ENCODE peak calls at places on chromosomes 4 and X, in seven cellular contexts. X is cardiac muscle cell; H is fibroblast of pulmonary artery; R is psoas muscle; M is WTC11; W is AG10803; Z is CD8-positive, alpha-beta T cell. O is an unnamed sample.

GRCh38 chr4:121189811-121190210 is 25.7 kb upstream of the TNIP3 start:
- DNase-seq in W (no peak), R (no peak), X (no peak), Z (peak), M (no peak), H (no peak), O (no peak)

GRCh38 chr4:113550510-113550909 is 211.0 kb downstream of the CAMK2D start:
- DNase-seq in X (no peak), Z (no peak), W (no peak), R (no peak), H (no peak), M (no peak), O (no peak)

GRCh38 chr4:153489856-153490558 is 23.8 kb downstream of the TMEM131L start:
- DNase-seq in Z (no peak), X (peak), H (peak), M (no peak), R (no peak), W (no peak), O (no peak)

GRCh38 chrX:17403231-17403691 is 28.3 kb downstream of the NHS start:
- DNase-seq in Z (no peak), H (no peak), R (no peak), M (no peak), W (no peak), X (no peak), O (no peak)

GRCh38 chr4:2363951-2364653 is 54.3 kb downstream of the ZFYVE28 start:
- DNase-seq in X (no peak), H (no peak), Z (no peak), R (no peak), M (no peak), W (no peak), O (no peak)

GRCh38 chr4:25694466-25694865 is 38.8 kb downstream of the SLC34A2 start:
- DNase-seq in W (no peak), R (no peak), H (peak), M (no peak), Z (no peak), X (peak), O (no peak)

GRCh38 chr4:47222276-47222675 is 190.9 kb downstream of the GABRB1 start:
- DNase-seq in X (peak), M (no peak), H (peak), Z (no peak), W (no peak), R (no peak), O (no peak)

GRCh38 chr4:1360423-1361283 is 13.6 kb downstream of the UVSSA start:
- DNase-seq in M (no peak), R (no peak), H (peak), W (peak), Z (no peak), X (peak), O (no peak)

GRCh38 chrX:39705299-39705698 is 392.5 kb downstream of the BCOR start:
- DNase-seq in H (peak), Z (no peak), R (peak), W (peak), X (peak), M (no peak), O (peak)

GRCh38 chrX:120468071-120468470 is 1.0 kb downstream of the LAMP2 start:
- DNase-seq in M (no peak), X (no peak), W (no peak), H (no peak), Z (no peak), R (no peak), O (no peak)

GRCh38 chr4:144171697-144172096 is 31.2 kb upstream of the GYPA start:
- DNase-seq in W (no peak), X (no peak), R (no peak), Z (no peak), H (no peak), M (no peak), O (no peak)

GRCh38 chr4:26162095-26162494 is 158.7 kb upstream of the RBPJ start:
- DNase-seq in M (no peak), X (no peak), R (no peak), W (no peak), H (no peak), Z (no peak), O (no peak)

GRCh38 chr4:41360214-41360910 is 103.6 kb downstream of the UCHL1 start:
- DNase-seq in M (peak), X (peak), H (peak), W (peak), Z (no peak), R (peak), O (no peak)

GRCh38 chr4:150126880-150127236 is 48.6 kb downstream of the DCLK2 start:
- DNase-seq in W (peak), R (no peak), H (peak), Z (no peak), M (no peak), X (peak), O (no peak)

DNA sequence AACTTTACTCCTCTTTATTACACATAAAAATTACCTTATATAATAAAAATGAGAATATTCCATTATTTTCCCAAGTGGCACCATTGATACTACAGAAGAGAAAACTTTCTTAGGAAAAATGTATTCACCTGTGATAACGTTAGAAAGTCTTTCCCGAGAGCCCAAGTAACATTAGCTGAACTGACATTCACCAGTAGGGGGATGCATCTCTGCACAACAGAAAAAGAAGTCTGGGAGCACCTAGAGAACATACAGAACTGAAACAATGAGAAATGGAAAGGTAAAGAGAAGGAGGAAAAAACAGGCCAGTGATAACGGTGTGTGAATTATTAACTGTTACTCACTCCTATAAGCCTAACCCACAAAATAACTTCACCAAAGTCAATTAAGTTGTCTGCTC is 423.3 kb downstream of the CENPC start:
- DNase-seq in M (no peak), H (peak), Z (no peak), W (no peak), X (peak), R (no peak), O (no peak)
- TF ChIP-seq CTCF in M (peak), H (peak), Z (no peak), W (no peak), X (peak), R (no peak), O (no peak)

GRCh38 chrX:48600226-48600625 is 2.9 kb downstream of the WDR13 start:
- DNase-seq in X (no peak), R (no peak), W (no peak), H (no peak), Z (no peak), M (no peak), O (no peak)

GRCh38 chrX:48599341-48599740 is 2.0 kb downstream of the WDR13 start:
- DNase-seq in Z (no peak), R (peak), W (no peak), X (no peak), M (no peak), H (no peak), O (no peak)

GRCh38 chrX:48598645-48599044 is 1.4 kb downstream of the WDR13 start:
- DNase-seq in X (no peak), Z (no peak), H (no peak), R (no peak), W (no peak), M (no peak), O (no peak)

GRCh38 chrX:48595929-48596328 is 1.4 kb upstream of the WDR13 start:
- DNase-seq in M (no peak), Z (no peak), W (no peak), H (no peak), X (no peak), R (no peak), O (no peak)

DNA sequence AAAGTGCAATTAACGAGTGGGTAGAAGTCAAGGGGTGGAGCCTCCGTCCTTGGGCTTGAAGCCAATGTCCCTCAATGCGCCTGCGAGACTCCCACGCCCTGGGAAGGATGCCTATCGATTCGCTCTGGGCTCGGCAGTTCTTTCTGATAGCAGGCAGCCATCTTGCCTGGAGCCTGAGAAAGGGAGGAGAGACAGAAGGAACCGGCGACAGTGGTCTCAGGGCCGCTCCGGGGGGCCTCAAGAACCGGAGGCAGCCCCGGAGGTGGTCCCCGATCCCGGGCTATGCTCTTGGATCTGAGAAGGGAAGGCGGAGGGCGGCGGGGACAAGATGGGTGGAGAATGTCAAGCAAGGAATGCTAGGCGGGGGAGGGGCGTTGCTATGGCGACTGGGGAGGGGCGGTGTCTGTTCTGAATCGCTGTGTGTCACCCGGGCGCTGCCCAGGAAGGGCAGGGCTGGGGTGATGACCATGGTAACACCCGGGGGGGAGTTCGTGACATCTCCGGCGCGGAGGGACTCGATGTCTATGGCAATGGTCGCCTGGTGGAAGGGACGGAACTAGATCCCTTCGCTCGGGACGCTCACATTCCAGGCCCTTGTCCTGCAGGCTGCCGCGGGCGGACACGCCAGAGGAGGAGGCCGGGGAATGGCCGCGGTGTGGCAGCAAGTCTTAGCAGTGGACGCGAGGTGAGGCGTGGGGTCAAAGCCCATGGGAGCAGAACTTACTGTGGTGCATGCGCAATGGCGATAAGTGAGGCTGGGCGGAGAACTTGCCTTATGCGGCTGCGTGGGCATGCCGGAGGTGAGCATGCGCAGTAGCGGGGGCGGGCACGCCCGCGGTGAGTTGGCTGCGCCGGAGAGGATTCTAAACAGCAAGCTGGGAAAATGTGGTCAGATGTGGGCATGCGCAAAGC is at the start of gene WDR13:
- DNase-seq in H (peak), W (peak), X (peak), M (peak), R (peak), Z (peak), O (peak)
- TF ChIP-seq CTCF in H (no peak), W (no peak), X (no peak), M (no peak), R (no peak), Z (no peak), O (no peak)

GRCh38 chrX:154542723-154543424 is 3.8 kb downstream of the G6PD start:
- DNase-seq in X (peak), Z (no peak), W (no peak), R (no peak), M (no peak), H (no peak), O (no peak)
- TF ChIP-seq CTCF in X (no peak), Z (no peak), W (no peak), R (no peak), M (no peak), H (no peak), O (no peak)

GRCh38 chr4:8938623-8939022 is 67.0 kb upstream of the HMX1 start:
- DNase-seq in H (no peak), M (no peak), X (no peak), Z (no peak), W (no peak), R (no peak), O (no peak)

GRCh38 chr4:8939160-8939855 is 67.7 kb upstream of the HMX1 start:
- DNase-seq in W (no peak), R (no peak), M (no peak), X (no peak), H (no peak), Z (no peak), O (no peak)

GRCh38 chr4:8938137-8938536 is 66.5 kb upstream of the HMX1 start:
- DNase-seq in X (no peak), W (no peak), R (no peak), H (no peak), Z (no peak), M (no peak), O (no peak)

GRCh38 chr4:8939887-8940742 is 68.5 kb upstream of the HMX1 start:
- DNase-seq in R (no peak), X (no peak), Z (no peak), H (no peak), W (no peak), M (no peak), O (no peak)

GRCh38 chr4:8940792-8941491 is 69.3 kb upstream of the HMX1 start:
- DNase-seq in R (no peak), H (no peak), Z (no peak), X (no peak), M (peak), W (no peak), O (no peak)
- TF ChIP-seq CTCF in R (no peak), H (no peak), Z (no peak), X (no peak), M (no peak), W (no peak), O (no peak)

DNA sequence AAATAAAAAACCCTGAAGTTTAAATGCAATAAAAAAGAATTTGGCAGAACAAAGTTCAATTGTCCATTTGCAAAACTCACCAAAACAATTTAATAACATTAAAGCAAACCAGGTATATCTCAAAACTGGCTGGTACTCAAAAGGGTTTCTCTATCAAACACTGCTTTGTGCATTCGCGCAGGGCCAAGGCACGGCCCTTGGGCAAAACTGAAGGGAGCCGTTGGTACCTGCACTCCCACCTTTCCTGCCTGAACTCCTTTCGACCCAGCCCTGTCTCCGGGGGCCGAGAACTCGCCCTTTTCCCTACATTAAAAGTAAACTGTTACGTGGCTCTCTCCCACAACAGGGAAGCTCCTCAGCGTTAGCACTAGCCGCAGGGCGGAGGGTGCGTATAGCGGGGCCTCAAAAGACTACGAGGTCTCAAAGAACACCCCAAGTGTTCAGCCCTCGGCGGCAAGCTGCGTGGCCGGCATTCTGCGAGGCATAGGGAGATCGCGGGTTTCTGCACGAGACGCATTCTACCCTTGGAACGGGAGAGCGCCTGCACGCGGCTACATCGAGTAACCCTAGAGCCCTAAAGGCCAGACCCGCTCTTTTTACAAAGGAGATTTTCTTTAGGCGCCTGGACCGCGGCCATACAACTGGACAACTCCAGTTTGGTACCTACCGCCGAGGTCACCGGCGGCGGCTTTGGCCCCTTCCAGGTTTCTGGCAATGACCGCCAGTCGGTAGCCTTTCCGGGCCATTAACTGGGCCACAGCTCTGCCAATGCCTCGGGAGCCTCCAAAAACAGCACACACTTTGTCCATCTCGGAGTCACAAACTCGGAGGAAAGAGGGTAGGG is 552 bp downstream of the CBR4 start:
- DNase-seq in X (peak), H (peak), Z (peak), M (peak), R (peak), W (peak), O (no peak)
- TF ChIP-seq CTCF in X (peak), H (peak), Z (peak), M (no peak), R (no peak), W (peak), O (peak)

DNA sequence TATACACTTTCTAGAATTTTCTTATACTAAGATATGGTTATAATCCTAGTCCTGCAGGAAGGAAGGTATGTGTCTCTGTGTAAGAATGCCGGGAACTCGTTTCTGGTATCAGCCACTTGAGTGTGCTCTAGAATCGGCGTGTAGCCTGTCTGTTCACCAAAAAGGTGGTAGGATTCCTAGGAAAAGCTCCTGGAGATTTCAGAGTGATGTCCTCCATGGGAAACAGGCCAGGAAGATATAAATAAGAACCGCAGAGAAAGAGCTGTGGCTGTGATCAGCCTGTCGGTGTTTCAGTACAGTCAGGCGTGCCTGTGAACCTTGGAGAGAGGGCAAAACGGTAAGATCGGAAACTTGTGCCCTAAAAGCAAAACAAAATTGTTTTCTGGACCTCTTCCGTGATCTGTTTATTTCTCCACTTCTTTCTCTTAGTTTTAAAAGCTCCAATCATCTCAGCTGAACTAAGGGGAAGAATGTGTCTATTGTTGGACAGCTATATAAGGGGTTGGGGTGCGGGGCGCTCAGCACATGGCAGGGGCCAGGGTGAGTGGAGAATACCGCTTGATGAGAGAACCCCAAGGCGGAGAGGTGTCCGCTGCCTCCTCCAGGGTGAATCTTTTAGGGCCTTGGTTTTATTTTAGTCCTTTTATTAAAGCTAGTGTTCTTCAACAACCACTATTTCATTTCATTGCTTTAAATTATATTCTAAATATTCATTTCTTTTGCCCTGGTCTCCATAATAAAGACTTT is 303.8 kb upstream of the TENM3 start:
- DNase-seq in M (no peak), H (peak), W (peak), R (no peak), Z (no peak), X (peak), O (no peak)
- TF ChIP-seq CTCF in M (no peak), H (peak), W (no peak), R (no peak), Z (no peak), X (peak), O (no peak)

GRCh38 chrX:119417842-119418241 is 18.7 kb downstream of the SLC25A43 start:
- DNase-seq in M (no peak), W (no peak), R (no peak), Z (no peak), H (peak), X (peak), O (no peak)
- TF ChIP-seq CTCF in M (no peak), W (peak), R (no peak), Z (no peak), H (peak), X (peak), O (peak)

DNA sequence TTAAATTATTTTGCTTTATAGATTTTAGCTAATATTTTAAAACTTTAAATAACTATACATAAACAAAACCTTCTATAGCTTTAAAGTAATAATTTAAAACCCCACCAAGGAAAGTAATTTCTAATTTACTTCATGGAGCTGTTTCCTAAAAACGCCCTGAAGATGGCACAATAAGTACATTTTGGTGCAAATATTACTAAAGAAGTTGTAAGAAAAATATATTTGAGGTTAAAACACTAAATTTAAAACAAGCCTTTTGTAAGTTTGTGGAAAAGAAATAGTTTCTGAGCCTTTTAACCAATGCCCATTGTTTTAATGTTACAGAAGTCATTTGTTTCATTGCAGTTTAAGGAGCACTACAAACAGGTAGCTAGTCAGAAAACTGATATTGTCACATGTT is 137.4 kb upstream of the AGA start:
- DNase-seq in R (no peak), X (peak), M (no peak), H (no peak), Z (no peak), W (no peak), O (no peak)
- TF ChIP-seq CTCF in R (no peak), X (peak), M (no peak), H (no peak), Z (no peak), W (no peak), O (peak)